ENCODE peak calls at places on chromosomes 11 and 22, in five cellular contexts. T is fibroblast of lung, Q is neuronal stem cell, V is spleen, J is AG04449. M is an unnamed sample.

GRCh38 chr11:71568707-71569349 is 3.5 kb downstream of the KRTAP5-10 start:
- DNase-seq in T (no peak), Q (no peak), V (no peak), J (no peak), M (no peak)

GRCh38 chr11:68332186-68332585 is 19.8 kb downstream of the LRP5 start:
- DNase-seq in T (no peak), Q (no peak), V (no peak), J (no peak), M (no peak)

GRCh38 chr11:132595711-132596111 is 936.6 kb downstream of the OPCML start:
- DNase-seq in T (peak), Q (no peak), V (no peak), J (no peak), M (no peak)

GRCh38 chr11:131875611-131876010 is 505.2 kb downstream of the NTM start:
- DNase-seq in T (no peak), Q (no peak), V (no peak), J (no peak), M (no peak)

GRCh38 chr11:119975561-119976152 is 162.3 kb downstream of the TRIM29 start:
- DNase-seq in T (no peak), Q (peak), V (no peak), J (no peak), M (no peak)

GRCh38 chr11:125090816-125091215 is 20.6 kb downstream of the TMEM218 start:
- DNase-seq in T (no peak), Q (no peak), V (peak), J (no peak), M (no peak)

GRCh38 chr11:13567551-13567950 is 71.8 kb upstream of the PTH start:
- DNase-seq in T (no peak), Q (no peak), V (no peak), J (no peak), M (no peak)

GRCh38 chr11:33701831-33702230 is 1.2 kb upstream of the C11orf91 start:
- DNase-seq in T (peak), Q (no peak), V (no peak), J (no peak), M (no peak)

GRCh38 chr22:17103351-17103750 is 17.8 kb downstream of the TMEM121B start:
- DNase-seq in T (no peak), Q (no peak), V (peak), J (no peak), M (no peak)

GRCh38 chr11:46947399-46948077 is 11.0 kb downstream of the CSTPP1 start:
- DNase-seq in T (no peak), Q (no peak), V (no peak), J (no peak), M (no peak)

GRCh38 chr22:45216133-45217003 is 24.3 kb downstream of the KIAA0930 start:
- DNase-seq in T (peak), Q (no peak), V (peak), J (no peak), M (no peak)

GRCh38 chr22:35124674-35125219 is 58.8 kb downstream of the ISX start:
- DNase-seq in T (no peak), Q (no peak), V (no peak), J (no peak), M (no peak)

GRCh38 chr11:1749020-1749758 is 1.2 kb downstream of the IFITM10 start:
- DNase-seq in T (peak), Q (no peak), V (peak), J (no peak), M (peak)

GRCh38 chr11:18347471-18348125 is 25.2 kb downstream of the GTF2H1 start:
- DNase-seq in T (peak), Q (no peak), V (no peak), J (peak), M (no peak)

GRCh38 chr11:104764718-104765045 is 133.6 kb downstream of the CASP12 start:
- DNase-seq in T (peak), Q (no peak), V (no peak), J (no peak), M (no peak)

GRCh38 chr22:25203082-25203481 is 3.4 kb downstream of the CRYBB3 start:
- DNase-seq in T (no peak), Q (no peak), V (no peak), J (no peak), M (no peak)

GRCh38 chr22:30864441-30865420 is 103.8 kb downstream of the MORC2 start:
- DNase-seq in T (no peak), Q (no peak), V (peak), J (no peak), M (no peak)

GRCh38 chr11:76830639-76831312 is 29.9 kb upstream of the ACER3 start:
- DNase-seq in T (peak), Q (no peak), V (no peak), J (no peak), M (no peak)

GRCh38 chr11:126152152-126152551 is 59.3 kb downstream of the RPUSD4 start:
- DNase-seq in T (no peak), Q (no peak), V (no peak), J (no peak), M (no peak)

GRCh38 chr11:88520391-88520790 is 182.9 kb upstream of the CTSC start:
- DNase-seq in T (peak), Q (no peak), V (no peak), J (no peak), M (no peak)

GRCh38 chr11:84142411-84142810 is 856.2 kb upstream of the CCDC90B start:
- DNase-seq in T (no peak), Q (no peak), V (no peak), J (no peak), M (no peak)

GRCh38 chr11:110797453-110797852 is 85.2 kb upstream of the ARHGAP20 start:
- DNase-seq in T (peak), Q (no peak), V (no peak), J (no peak), M (no peak)

GRCh38 chr22:22168190-22168940 is 76.2 kb upstream of the VPREB1 start:
- DNase-seq in T (peak), Q (no peak), V (no peak), J (no peak), M (no peak)

GRCh38 chr11:68381716-68382115 is 69.3 kb downstream of the LRP5 start:
- DNase-seq in T (no peak), Q (no peak), V (no peak), J (no peak), M (no peak)

GRCh38 chr22:30968015-30968923 is at the start of gene MORC2:
- DNase-seq in T (peak), Q (peak), V (no peak), J (no peak), M (peak)

GRCh38 chr22:27980424-27981148 is 61.5 kb upstream of the PITPNB start:
- DNase-seq in T (no peak), Q (no peak), V (no peak), J (no peak), M (no peak)

GRCh38 chr11:45662665-45663485 is 2.5 kb downstream of the CHST1 start:
- DNase-seq in T (peak), Q (no peak), V (peak), J (peak), M (no peak)

GRCh38 chr11:62540804-62541671 is 5.6 kb downstream of the AHNAK start:
- DNase-seq in T (no peak), Q (no peak), V (peak), J (no peak), M (no peak)
- H3K4me3 ChIP-seq in T (peak), Q (no peak), V (peak), J (peak), M (peak)

DNA sequence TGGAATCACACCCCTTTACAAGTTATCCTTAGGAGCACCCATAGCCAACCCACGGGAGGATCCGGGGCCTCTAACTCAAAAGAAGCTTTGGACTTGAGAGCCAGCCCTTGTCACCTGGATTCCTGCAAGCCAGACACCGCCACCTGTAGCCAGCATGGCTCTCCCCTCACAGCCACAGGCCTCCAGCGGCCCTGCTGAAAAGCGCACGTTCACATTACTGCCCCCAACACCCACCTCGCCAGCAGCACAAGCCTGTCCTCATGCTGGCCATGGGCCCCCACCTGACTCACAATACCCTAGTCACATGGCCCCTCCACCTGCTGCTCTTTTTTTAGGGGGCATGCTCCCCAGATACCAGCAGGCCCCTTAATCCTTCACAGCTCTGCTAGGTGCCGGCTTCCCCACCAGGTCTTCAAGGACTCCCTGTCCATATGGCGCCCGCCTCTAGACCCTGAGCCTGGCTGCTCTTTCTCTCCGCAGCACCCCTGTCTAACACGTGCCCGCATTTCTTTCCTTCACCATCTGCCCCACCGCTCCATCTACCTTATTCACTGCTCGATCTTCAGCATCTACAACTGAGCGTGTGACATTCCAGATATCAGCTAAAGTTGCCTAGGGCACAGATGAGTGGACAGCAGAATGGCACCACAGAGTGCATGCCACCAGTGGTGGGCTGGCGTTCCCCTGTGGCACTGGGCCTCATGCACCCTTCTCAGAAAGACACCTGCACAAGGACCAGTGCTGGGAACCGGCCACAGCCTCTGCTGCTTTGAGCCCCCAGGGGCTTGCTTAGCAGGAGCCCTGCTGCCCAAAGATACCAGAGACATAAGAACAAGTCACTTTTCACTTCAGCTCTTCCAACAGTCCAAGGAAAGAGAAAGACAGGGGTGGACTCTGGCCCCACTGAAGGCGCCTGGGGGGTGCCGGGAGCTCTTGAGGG is 6.6 kb downstream of the CARS1 start:
- DNase-seq in T (no peak), Q (no peak), V (peak), J (no peak), M (no peak)
- H3K4me3 ChIP-seq in T (no peak), Q (peak), V (no peak), J (no peak), M (no peak)

DNA sequence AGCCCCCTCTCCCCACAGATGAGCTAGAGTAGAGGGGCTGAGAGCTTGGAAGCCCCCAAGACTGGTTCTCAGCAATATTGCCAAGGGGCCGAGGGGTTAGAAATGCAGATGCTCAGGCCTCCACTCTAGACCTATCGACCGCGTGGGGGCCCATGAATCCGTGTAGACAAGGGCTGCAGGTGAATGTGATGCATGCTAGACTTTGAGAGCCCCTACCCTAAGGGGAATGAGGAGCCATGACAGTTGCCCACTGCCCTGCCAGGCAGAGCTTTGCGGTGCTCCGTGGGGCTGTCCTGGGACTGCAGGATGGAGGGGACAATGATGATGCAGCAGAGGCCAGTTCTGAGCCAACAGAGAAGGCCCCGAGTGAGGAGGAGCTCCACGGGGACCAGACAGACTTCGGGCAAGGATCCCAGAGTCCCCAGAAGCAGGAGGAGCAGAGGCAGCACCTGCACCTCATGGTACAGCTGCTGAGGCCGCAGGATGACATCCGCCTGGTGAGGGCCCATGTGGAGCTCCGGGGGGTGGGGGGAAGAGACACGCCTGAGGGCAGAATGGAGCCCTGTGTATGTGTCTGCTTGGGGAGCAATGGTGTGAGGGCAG is 1.3 kb downstream of the SSH3 start:
- DNase-seq in T (no peak), Q (no peak), V (peak), J (no peak), M (peak)
- H3K4me3 ChIP-seq in T (peak), Q (no peak), V (peak), J (peak), M (peak)

DNA sequence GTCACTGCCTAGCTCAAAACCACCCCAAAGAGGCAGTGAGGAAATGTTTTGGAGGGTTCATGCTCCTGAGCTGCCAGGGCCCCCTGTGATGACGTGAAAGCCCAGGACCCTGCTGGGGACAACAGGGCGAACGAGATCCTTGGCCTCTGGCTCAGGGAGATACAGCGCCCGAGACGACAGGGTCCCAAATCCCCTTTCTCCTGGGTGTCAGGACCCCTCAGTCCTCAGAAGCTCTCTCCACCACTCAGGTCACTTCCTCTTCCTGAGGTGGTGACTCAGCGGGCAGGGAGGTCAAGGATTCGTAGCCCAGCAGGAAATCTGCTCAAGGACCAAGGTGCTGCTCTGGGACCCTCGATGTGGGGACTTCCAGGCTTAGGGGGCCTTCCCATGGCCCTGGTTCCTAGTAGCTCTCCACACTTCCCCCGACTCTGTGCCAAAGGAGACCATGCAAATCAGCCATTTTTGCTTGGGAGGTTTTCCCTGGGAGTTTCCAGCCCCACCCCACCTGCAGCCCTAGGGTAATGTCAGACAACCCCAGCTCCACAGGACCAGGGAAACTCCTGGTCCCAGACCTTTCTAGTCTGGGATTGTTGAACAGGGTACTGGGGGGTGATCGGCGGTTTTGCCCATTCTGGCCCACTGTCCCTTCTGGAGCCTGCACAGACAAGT is 12.8 kb downstream of the BCL9L start:
- DNase-seq in T (peak), Q (no peak), V (peak), J (no peak), M (peak)
- H3K4me3 ChIP-seq in T (peak), Q (no peak), V (no peak), J (no peak), M (no peak)

GRCh38 chr11:58958500-58958899 is 19.2 kb downstream of the GLYATL1 start:
- DNase-seq in T (no peak), Q (no peak), V (peak), J (no peak), M (no peak)
- H3K4me3 ChIP-seq in T (no peak), Q (no peak), V (no peak), J (no peak), M (no peak)

DNA sequence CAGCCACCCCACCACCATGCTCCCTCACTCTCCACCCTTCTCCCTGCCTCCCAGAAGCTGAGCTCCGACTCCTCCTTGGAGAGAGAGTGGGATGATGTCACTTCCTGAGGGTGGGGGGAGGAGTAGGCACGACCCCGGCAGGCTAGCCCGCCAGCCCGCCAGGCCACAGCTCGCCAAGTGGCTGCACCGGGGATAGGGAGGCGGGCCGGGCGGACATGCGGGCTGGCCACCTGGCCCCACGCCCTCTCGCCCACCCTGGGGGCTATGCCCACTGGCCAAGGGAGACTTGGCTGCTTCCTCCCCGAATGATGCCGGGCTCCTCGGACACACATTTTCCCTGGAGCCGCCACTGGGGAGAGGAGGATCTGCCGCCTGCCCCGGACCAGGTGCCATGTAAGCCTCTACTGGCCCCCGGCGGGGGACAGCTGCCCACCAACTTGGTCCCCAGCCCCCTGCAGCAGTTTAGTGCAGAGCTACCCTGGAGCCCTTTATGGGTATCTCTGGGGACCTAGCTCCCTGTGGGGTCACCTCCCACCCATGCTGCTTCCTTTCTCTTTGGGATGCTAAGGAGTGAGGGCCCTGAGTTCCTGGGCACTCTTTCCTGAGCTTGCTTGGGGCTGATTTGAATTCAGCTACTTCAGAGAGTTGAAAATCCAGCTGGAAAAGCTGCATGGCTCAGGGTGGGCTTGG is 33.7 kb upstream of the MYRF start:
- DNase-seq in T (peak), Q (peak), V (no peak), J (no peak), M (no peak)
- H3K4me3 ChIP-seq in T (peak), Q (peak), V (no peak), J (peak), M (no peak)

M was measured in RWPE2.